ENCODE peak calls at places on chromosomes 13 and 19, in five cellular contexts. W, O, S, I and B are unnamed samples.

GRCh38 chr13:111013196-111013595 is 98.3 kb upstream of the ANKRD10 start:
- DNase-seq in I (no peak), S (no peak), O (no peak), W (no peak), B (no peak)

GRCh38 chr13:70249332-70250064 is 141.2 kb upstream of the KLHL1 start:
- DNase-seq in S (no peak), W (peak), I (no peak), O (no peak), B (peak)

GRCh38 chr13:113176292-113176691 is 17.8 kb downstream of the PROZ start:
- DNase-seq in S (no peak), O (no peak), I (no peak), W (no peak), B (no peak)

GRCh38 chr19:29927944-29928669 is 13.9 kb upstream of the URI1 start:
- DNase-seq in I (no peak), O (no peak), S (no peak), W (no peak), B (no peak)

GRCh38 chr19:29188704-29189375 is 24.1 kb downstream of the UQCRFS1 start:
- DNase-seq in S (no peak), I (no peak), W (no peak), O (no peak), B (no peak)

GRCh38 chr19:23071087-23071511 is 45.7 kb upstream of the ZNF730 start:
- DNase-seq in I (no peak), O (no peak), W (no peak), S (peak), B (no peak)

GRCh38 chr13:105462981-105463380 is 1072.5 kb downstream of the EFNB2 start:
- DNase-seq in W (no peak), O (no peak), I (no peak), S (no peak), B (peak)

GRCh38 chr13:39501711-39502324 is 101.2 kb downstream of the LHFPL6 start:
- DNase-seq in I (no peak), W (no peak), S (peak), O (no peak), B (peak)

GRCh38 chr13:97849305-97849704 is 104.2 kb upstream of the IPO5 start:
- DNase-seq in O (peak), W (no peak), S (no peak), I (peak), B (no peak)

GRCh38 chr19:49019242-49019932 is 2.5 kb upstream of the LHB start:
- DNase-seq in O (no peak), S (peak), I (no peak), W (no peak), B (no peak)

GRCh38 chr13:81493144-81493543 is 1152.2 kb upstream of the SPRY2 start:
- DNase-seq in O (no peak), I (no peak), W (no peak), S (no peak), B (no peak)

GRCh38 chr19:55113570-55114039 is 3.8 kb downstream of the PPP1R12C start:
- DNase-seq in S (peak), I (peak), O (peak), W (peak), B (peak)

GRCh38 chr13:41762796-41763195 is 198.1 kb downstream of the VWA8 start:
- DNase-seq in I (no peak), W (no peak), S (no peak), O (no peak), B (no peak)

GRCh38 chr19:3687774-3688706 is 12.2 kb downstream of the PIP5K1C start:
- DNase-seq in S (no peak), I (no peak), W (no peak), O (no peak), B (no peak)

GRCh38 chr13:113096052-113096744 is 9.4 kb upstream of the F7 start:
- DNase-seq in I (no peak), W (no peak), S (no peak), O (no peak), B (no peak)

GRCh38 chr19:46000497-46001246 is 5.4 kb downstream of the CCDC61 start:
- DNase-seq in I (no peak), S (no peak), W (no peak), O (no peak), B (no peak)

GRCh38 chr13:90640976-90641375 is 706.5 kb upstream of the MIR17HG start:
- DNase-seq in I (no peak), S (no peak), O (no peak), W (no peak), B (no peak)

GRCh38 chr19:17294051-17294891 is 9.0 kb downstream of the ABHD8 start:
- DNase-seq in I (no peak), O (no peak), W (no peak), S (no peak), B (no peak)

GRCh38 chr13:45352031-45352430 is 11.0 kb upstream of the TPT1 start:
- DNase-seq in S (no peak), O (no peak), W (no peak), I (no peak), B (no peak)

GRCh38 chr19:47601180-47601904 is 7.6 kb upstream of the BICRA start:
- DNase-seq in W (no peak), S (no peak), O (no peak), I (no peak), B (no peak)

GRCh38 chr19:13169769-13170168 is 19.6 kb downstream of the IER2 start:
- DNase-seq in W (no peak), I (no peak), O (no peak), S (no peak), B (no peak)

GRCh38 chr13:51246411-51247298 is 24.5 kb downstream of the FAM124A start:
- DNase-seq in I (no peak), S (peak), W (peak), O (no peak), B (no peak)

GRCh38 chr19:310141-310651 is 19.0 kb upstream of the PLPP2 start:
- DNase-seq in S (no peak), O (no peak), I (peak), W (no peak), B (peak)

GRCh38 chr19:42250249-42250665 is 4.7 kb downstream of the ERF start:
- DNase-seq in S (no peak), I (no peak), W (no peak), O (no peak), B (no peak)

GRCh38 chr19:47113446-47114348 is at the start of gene ZC3H4:
- DNase-seq in O (peak), I (peak), S (peak), W (peak), B (peak)

GRCh38 chr13:67148219-67148583 is 81.9 kb downstream of the PCDH9 start:
- DNase-seq in S (no peak), O (no peak), I (no peak), W (peak), B (no peak)

GRCh38 chr19:13597625-13598024 is 91.3 kb upstream of the CACNA1A start:
- DNase-seq in I (peak), S (peak), W (no peak), O (peak), B (peak)

GRCh38 chr19:7394728-7395359 is 46.1 kb downstream of the ARHGEF18 start:
- DNase-seq in I (peak), O (peak), S (peak), W (no peak), B (peak)

GRCh38 chr19:24074720-24075119 is 12.3 kb upstream of the ZNF254 start:
- DNase-seq in S (no peak), O (no peak), W (no peak), I (no peak), B (no peak)

GRCh38 chr13:113146750-113147149 is 11.7 kb upstream of the PROZ start:
- DNase-seq in I (no peak), S (no peak), W (no peak), O (no peak), B (no peak)

GRCh38 chr19:45767881-45768643 is 990 bp downstream of the SIX5 start:
- DNase-seq in I (no peak), W (no peak), O (no peak), S (peak), B (peak)

GRCh38 chr13:96946709-96947311 is 47.5 kb downstream of the OXGR1 start:
- DNase-seq in W (no peak), S (no peak), I (no peak), O (no peak), B (no peak)

DNA sequence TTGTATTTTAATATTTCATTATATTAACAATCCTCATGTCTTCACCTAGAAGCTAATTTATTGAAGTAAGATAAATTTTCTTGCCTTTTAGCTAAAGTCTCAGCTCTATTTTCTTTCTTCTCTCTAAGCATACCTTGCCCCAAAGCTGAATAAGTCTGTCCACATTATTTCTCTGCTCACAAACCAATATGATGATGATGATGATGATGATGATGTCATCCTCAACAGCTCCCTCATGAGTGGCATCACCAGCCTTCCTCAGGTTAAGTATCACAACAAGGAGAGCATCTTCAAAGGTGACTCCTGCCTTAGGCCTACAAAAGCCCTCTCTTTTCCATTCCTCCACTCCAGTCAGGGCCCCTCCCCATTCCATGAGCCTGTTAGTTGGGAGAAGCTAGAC is 31.9 kb upstream of the ATP12A start:
- DNase-seq in W (no peak), O (no peak), I (no peak), S (no peak), B (no peak)
- H3K4me3 ChIP-seq in W (no peak), O (no peak), I (no peak), S (no peak), B (no peak)

DNA sequence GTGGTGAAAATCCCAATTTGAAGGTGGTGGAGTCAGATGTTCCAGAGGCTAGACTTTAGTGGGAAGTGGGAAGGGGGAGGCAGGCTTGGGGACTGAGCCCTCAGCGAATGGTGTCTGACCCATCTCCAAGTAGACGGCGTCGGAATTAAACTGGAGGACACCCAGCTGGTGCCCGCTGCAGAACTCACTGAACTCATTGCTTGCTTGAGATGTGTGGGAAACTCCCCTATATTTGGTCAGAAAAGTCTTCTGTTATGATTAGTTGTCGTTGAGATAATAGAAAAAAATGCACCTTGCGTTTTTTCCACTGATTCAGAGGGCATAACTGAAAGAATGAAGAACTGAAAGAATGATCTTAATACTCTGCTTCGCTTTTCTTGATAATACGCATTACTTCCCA is 871 bp upstream of the ZNF583 start:
- DNase-seq in S (no peak), O (no peak), I (peak), W (no peak), B (no peak)
- H3K4me3 ChIP-seq in S (peak), O (peak), I (peak), W (peak), B (peak)

DNA sequence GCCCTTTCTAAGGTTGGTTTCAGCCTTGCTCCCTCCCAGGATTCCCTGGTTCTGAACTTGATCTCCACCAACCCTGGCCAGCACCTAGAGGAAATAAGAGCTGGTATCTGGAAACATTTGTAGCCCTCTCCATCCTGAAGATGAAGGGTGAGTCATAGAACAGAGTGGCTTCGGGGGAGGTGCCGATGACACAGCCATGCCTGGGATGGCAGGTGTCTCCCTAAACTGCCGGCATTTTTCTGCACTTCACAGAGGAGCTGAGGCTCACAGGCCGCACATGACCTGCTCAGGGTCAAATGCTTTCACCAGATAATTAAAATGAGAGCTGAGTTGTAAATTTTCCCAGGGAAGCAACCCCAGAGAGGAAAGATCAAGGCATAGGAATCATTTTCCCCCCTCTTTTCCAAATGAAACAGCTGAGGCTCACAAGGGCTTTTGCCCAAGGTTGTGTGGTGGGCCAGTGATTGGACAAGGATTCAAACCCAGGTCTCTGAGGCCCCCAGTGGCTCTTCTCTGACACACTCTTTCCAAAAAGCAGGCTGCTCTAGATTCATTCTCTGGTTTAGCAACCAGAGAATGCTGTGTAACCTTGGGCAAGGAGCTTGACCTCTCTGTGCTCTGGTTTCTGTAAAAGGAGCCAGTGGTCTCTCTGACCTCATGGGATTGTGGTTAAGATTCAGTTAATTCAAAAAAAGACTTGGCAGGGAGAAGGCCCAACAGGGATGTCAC is 1.2 kb upstream of the SLC25A42 start:
- DNase-seq in W (peak), O (peak), I (peak), S (no peak), B (no peak)
- H3K4me3 ChIP-seq in W (no peak), O (no peak), I (peak), S (peak), B (peak)

GRCh38 chr19:36851898-36852297 is 1.2 kb downstream of the ZNF345 start:
- DNase-seq in W (no peak), O (no peak), S (no peak), I (no peak), B (no peak)
- H3K4me3 ChIP-seq in W (no peak), O (peak), S (no peak), I (peak), B (peak)

GRCh38 chr13:107612376-107612775 is 603.0 kb downstream of the LIG4 start:
- DNase-seq in S (no peak), O (no peak), W (no peak), I (no peak), B (no peak)
- H3K4me3 ChIP-seq in S (no peak), O (no peak), W (no peak), I (no peak), B (no peak)

DNA sequence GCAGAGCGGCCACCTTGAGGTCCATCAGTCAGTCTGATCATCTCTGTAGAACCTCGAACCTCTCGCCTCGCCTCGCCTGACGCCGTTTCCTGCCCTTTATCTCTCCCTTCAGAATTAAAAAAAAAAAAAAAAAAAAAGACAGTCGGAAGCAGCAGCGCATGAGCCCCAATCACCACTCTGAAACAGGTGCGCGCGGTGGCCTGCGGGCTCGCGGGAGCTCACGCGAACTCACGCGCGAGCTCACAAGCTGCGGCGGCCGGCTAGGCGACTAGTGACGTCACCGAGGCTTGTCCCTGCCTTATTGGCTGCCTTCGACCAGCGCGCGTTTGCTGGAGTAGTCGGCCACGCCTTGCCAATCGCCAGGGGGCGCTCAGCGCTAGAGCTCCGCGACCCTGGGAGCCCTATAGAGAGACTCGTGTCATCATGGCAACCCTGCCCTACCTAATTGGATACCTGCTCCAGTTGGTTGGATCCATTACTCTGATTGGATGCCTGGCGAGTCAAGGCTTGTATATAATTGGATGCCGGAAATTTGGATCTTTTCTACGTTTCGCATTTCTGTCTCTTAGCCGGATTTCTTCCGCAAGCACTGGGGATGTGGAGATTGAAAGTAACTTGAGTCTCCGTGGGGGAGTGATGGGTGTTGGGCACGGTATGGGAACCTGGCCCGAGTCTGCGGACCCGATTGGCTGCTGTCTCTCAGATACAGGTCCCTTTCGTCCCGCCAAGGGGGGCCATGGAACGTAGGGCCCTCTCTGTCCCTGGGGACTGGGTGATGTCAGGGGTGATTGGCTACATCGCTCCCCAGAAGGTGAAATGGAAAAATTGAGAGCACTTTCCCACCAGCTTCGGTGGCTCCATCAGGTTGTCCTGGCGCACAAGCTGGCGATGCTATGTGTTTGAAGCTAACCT is 31.6 kb downstream of the SYT3 start:
- DNase-seq in I (peak), O (peak), W (peak), S (peak), B (no peak)
- H3K4me3 ChIP-seq in I (no peak), O (no peak), W (no peak), S (no peak), B (no peak)

DNA sequence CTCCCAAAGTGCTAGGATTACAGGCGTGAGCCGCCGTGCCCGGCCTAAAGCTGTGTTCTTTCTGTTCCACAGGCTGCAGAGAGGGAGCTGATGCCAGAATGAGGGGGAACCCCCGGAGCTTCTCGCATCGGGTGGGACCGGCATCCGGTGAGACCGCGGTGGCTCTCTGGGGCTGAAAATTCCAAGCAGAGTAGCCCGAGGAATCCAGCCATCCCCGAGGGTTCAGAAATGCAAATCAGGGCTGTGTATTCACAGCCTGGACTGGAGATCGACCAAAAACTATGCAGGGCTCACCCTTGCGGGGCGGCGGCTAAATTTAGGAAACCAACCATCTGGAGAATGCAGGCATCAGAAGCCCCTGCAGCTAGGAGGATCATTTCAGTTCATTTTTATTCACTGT is 99.2 kb downstream of the GNG7 start:
- DNase-seq in O (no peak), S (no peak), I (no peak), W (no peak), B (peak)
- H3K4me3 ChIP-seq in O (peak), S (no peak), I (peak), W (no peak), B (no peak)

DNA sequence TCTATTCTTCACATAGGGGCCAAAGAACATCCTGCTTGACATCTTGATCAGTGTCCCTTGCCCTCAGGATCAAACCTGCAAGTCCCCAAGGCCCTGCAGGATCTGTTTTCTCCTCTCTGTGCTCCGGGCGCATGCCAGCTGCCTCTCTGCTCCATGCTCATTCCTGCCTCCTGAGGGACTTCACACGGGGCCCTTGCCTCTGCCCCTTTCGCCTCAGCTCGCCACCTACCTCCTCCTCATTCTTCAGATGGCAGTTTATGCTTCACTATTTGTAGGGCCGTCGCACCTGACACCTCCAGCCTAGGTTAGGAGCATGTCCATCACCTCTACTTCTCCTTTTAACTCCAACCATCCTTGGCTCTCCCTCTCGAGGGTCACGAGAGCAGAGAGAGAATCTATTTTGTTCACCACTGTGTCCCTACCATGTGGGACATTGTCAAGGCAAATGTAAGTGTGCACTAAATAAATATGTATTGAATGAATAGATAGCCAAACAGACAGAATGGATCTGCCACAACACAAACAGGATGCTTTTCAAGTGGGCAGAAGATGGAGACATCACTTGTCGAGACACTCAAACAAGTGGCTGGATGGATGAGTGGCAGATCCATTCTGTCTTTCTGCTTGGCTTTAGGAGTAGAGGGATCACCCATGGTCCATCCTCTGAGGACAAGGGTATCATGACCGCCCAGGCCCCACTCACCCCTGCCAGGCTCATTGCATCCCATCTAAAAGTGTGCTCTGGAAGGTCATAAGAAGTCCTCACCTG is 29.6 kb downstream of the ACTN4 start:
- DNase-seq in W (no peak), O (no peak), I (no peak), S (no peak), B (no peak)
- H3K4me3 ChIP-seq in W (no peak), O (peak), I (no peak), S (no peak), B (no peak)

GRCh38 chr13:27126877-27127276 is 44.7 kb downstream of the USP12 start:
- DNase-seq in O (no peak), I (no peak), S (no peak), W (no peak), B (no peak)

GRCh38 chr13:27128825-27129627 is 42.6 kb downstream of the USP12 start:
- DNase-seq in O (no peak), S (no peak), W (no peak), I (no peak), B (no peak)

GRCh38 chr13:27124571-27124970 is 47.0 kb downstream of the USP12 start:
- DNase-seq in O (no peak), W (no peak), I (no peak), S (no peak), B (no peak)

GRCh38 chr13:27122036-27122435 is 49.6 kb downstream of the USP12 start:
- DNase-seq in I (no peak), W (no peak), O (no peak), S (no peak), B (no peak)

GRCh38 chr13:27125357-27126282 is 46.0 kb downstream of the USP12 start:
- DNase-seq in S (no peak), W (no peak), O (no peak), I (no peak), B (no peak)
- H3K4me3 ChIP-seq in S (no peak), W (no peak), O (no peak), I (no peak), B (no peak)